ENCODE peak calls at places on chromosomes 16 and 17, in six cellular contexts. One of them, this sample, is unnamed.

GRCh38 chr17:65131946-65132345 is 5.2 kb upstream of the RGS9 start:
- DNase-seq in left ventricle myocardium inferior: no peak
- DNase-seq in astrocyte of the cerebellum: no peak
- DNase-seq in progenitor cell of endocrine pancreas: no peak
- DNase-seq in H9: no peak
- DNase-seq in upper lobe of right lung: no peak
- DNase-seq in this sample: no peak

GRCh38 chr17:82752371-82753200 is 721 bp downstream of the TBCD start:
- DNase-seq in upper lobe of right lung: peak; percentile 76
- DNase-seq in left ventricle myocardium inferior: no peak
- DNase-seq in H9: no peak
- DNase-seq in progenitor cell of endocrine pancreas: no peak
- DNase-seq in astrocyte of the cerebellum: no peak
- DNase-seq in this sample: no peak

GRCh38 chr17:1029196-1029911 is 32.4 kb downstream of the TIMM22 start:
- DNase-seq in left ventricle myocardium inferior: peak; percentile 58
- DNase-seq in progenitor cell of endocrine pancreas: no peak
- DNase-seq in H9: no peak
- DNase-seq in upper lobe of right lung: no peak
- DNase-seq in astrocyte of the cerebellum: no peak
- DNase-seq in this sample: no peak

GRCh38 chr16:77840623-77841274 is 52.4 kb downstream of the VAT1L start:
- DNase-seq in H9: no peak
- DNase-seq in progenitor cell of endocrine pancreas: no peak
- DNase-seq in astrocyte of the cerebellum: no peak
- DNase-seq in upper lobe of right lung: no peak
- DNase-seq in left ventricle myocardium inferior: no peak
- DNase-seq in this sample: no peak

GRCh38 chr16:55367796-55368195 is 43.8 kb downstream of the IRX6 start:
- DNase-seq in astrocyte of the cerebellum: peak; percentile 5
- DNase-seq in H9: no peak
- DNase-seq in progenitor cell of endocrine pancreas: no peak
- DNase-seq in upper lobe of right lung: no peak
- DNase-seq in left ventricle myocardium inferior: no peak
- DNase-seq in this sample: no peak

GRCh38 chr17:74089869-74090464 is 113.5 kb upstream of the RPL38 start:
- DNase-seq in astrocyte of the cerebellum: no peak
- DNase-seq in H9: peak; percentile 95
- DNase-seq in upper lobe of right lung: peak; percentile 78
- DNase-seq in progenitor cell of endocrine pancreas: peak; percentile 41
- DNase-seq in left ventricle myocardium inferior: no peak
- DNase-seq in this sample: peak; percentile 73

GRCh38 chr17:62186841-62187240 is 121.8 kb upstream of the MED13 start:
- DNase-seq in astrocyte of the cerebellum: no peak
- DNase-seq in progenitor cell of endocrine pancreas: no peak
- DNase-seq in upper lobe of right lung: no peak
- DNase-seq in left ventricle myocardium inferior: no peak
- DNase-seq in H9: no peak
- DNase-seq in this sample: no peak

GRCh38 chr17:27207073-27207511 is 86.8 kb upstream of the WSB1 start:
- DNase-seq in H9: no peak
- DNase-seq in astrocyte of the cerebellum: no peak
- DNase-seq in left ventricle myocardium inferior: no peak
- DNase-seq in progenitor cell of endocrine pancreas: no peak
- DNase-seq in upper lobe of right lung: no peak
- DNase-seq in this sample: no peak

GRCh38 chr17:42979511-42980273 is at the start of gene PTGES3L:
- DNase-seq in progenitor cell of endocrine pancreas: peak; percentile 21
- DNase-seq in astrocyte of the cerebellum: no peak
- DNase-seq in left ventricle myocardium inferior: peak; percentile 59
- DNase-seq in upper lobe of right lung: no peak
- DNase-seq in H9: peak; percentile 84
- DNase-seq in this sample: no peak

GRCh38 chr16:4460936-4461249 is 13.5 kb downstream of the NMRAL1 start:
- DNase-seq in astrocyte of the cerebellum: no peak
- DNase-seq in upper lobe of right lung: no peak
- DNase-seq in progenitor cell of endocrine pancreas: no peak
- DNase-seq in left ventricle myocardium inferior: no peak
- DNase-seq in H9: no peak
- DNase-seq in this sample: no peak

GRCh38 chr17:4054446-4054845 is 88.4 kb downstream of the ZZEF1 start:
- DNase-seq in progenitor cell of endocrine pancreas: no peak
- DNase-seq in H9: no peak
- DNase-seq in upper lobe of right lung: no peak
- DNase-seq in astrocyte of the cerebellum: no peak
- DNase-seq in left ventricle myocardium inferior: no peak
- DNase-seq in this sample: no peak

GRCh38 chr17:57582881-57583756 is 162.0 kb downstream of the CCDC182 start:
- DNase-seq in H9: no peak
- DNase-seq in left ventricle myocardium inferior: no peak
- DNase-seq in upper lobe of right lung: no peak
- DNase-seq in progenitor cell of endocrine pancreas: no peak
- DNase-seq in astrocyte of the cerebellum: no peak
- DNase-seq in this sample: no peak

GRCh38 chr16:19095699-19096098 is 18.1 kb upstream of the ITPRIPL2 start:
- DNase-seq in H9: peak; percentile 68
- DNase-seq in upper lobe of right lung: no peak
- DNase-seq in progenitor cell of endocrine pancreas: no peak
- DNase-seq in left ventricle myocardium inferior: no peak
- DNase-seq in astrocyte of the cerebellum: no peak
- DNase-seq in this sample: no peak

GRCh38 chr17:68710976-68711375 is 109.8 kb upstream of the FAM20A start:
- DNase-seq in progenitor cell of endocrine pancreas: no peak
- DNase-seq in upper lobe of right lung: no peak
- DNase-seq in astrocyte of the cerebellum: no peak
- DNase-seq in H9: no peak
- DNase-seq in left ventricle myocardium inferior: no peak
- DNase-seq in this sample: no peak

GRCh38 chr17:35148144-35148543 is 527 bp downstream of the UNC45B start:
- DNase-seq in H9: no peak
- DNase-seq in left ventricle myocardium inferior: no peak
- DNase-seq in progenitor cell of endocrine pancreas: no peak
- DNase-seq in astrocyte of the cerebellum: no peak
- DNase-seq in upper lobe of right lung: no peak
- DNase-seq in this sample: no peak

GRCh38 chr16:4948903-4949766 is 9.0 kb upstream of the SEC14L5 start:
- DNase-seq in astrocyte of the cerebellum: no peak
- DNase-seq in upper lobe of right lung: no peak
- DNase-seq in left ventricle myocardium inferior: no peak
- DNase-seq in progenitor cell of endocrine pancreas: no peak
- DNase-seq in H9: no peak
- DNase-seq in this sample: no peak

GRCh38 chr17:44807093-44807816 is 22.8 kb downstream of the GJC1 start:
- DNase-seq in upper lobe of right lung: no peak
- DNase-seq in H9: no peak
- DNase-seq in astrocyte of the cerebellum: no peak
- DNase-seq in progenitor cell of endocrine pancreas: no peak
- DNase-seq in left ventricle myocardium inferior: no peak
- DNase-seq in this sample: no peak

GRCh38 chr16:81652798-81653505 is 126.1 kb upstream of the PLCG2 start:
- DNase-seq in H9: no peak
- DNase-seq in upper lobe of right lung: no peak
- DNase-seq in left ventricle myocardium inferior: no peak
- DNase-seq in progenitor cell of endocrine pancreas: no peak
- DNase-seq in astrocyte of the cerebellum: no peak
- DNase-seq in this sample: no peak

GRCh38 chr16:49890876-49891275 is 35.0 kb upstream of the ZNF423 start:
- DNase-seq in progenitor cell of endocrine pancreas: no peak
- DNase-seq in H9: peak; percentile 85
- DNase-seq in left ventricle myocardium inferior: no peak
- DNase-seq in astrocyte of the cerebellum: no peak
- DNase-seq in upper lobe of right lung: no peak
- DNase-seq in this sample: no peak

GRCh38 chr16:13936596-13937081 is 16.7 kb downstream of the ERCC4 start:
- DNase-seq in progenitor cell of endocrine pancreas: no peak
- DNase-seq in astrocyte of the cerebellum: no peak
- DNase-seq in upper lobe of right lung: no peak
- DNase-seq in left ventricle myocardium inferior: no peak
- DNase-seq in H9: no peak
- DNase-seq in this sample: no peak

GRCh38 chr16:26019406-26019805 is 327.6 kb downstream of the HS3ST4 start:
- DNase-seq in astrocyte of the cerebellum: no peak
- DNase-seq in left ventricle myocardium inferior: no peak
- DNase-seq in upper lobe of right lung: no peak
- DNase-seq in H9: no peak
- DNase-seq in progenitor cell of endocrine pancreas: no peak
- DNase-seq in this sample: no peak

GRCh38 chr17:46942441-46943217 is 19.7 kb downstream of the GOSR2 start:
- DNase-seq in H9: peak; percentile 86
- DNase-seq in left ventricle myocardium inferior: peak; percentile 62
- DNase-seq in astrocyte of the cerebellum: peak; percentile 38
- DNase-seq in progenitor cell of endocrine pancreas: peak; percentile 55
- DNase-seq in upper lobe of right lung: peak; percentile 75
- DNase-seq in this sample: peak; percentile 77

GRCh38 chr16:75644240-75645012 is 3.0 kb downstream of the KARS1 start:
- DNase-seq in upper lobe of right lung: no peak
- DNase-seq in astrocyte of the cerebellum: no peak
- DNase-seq in left ventricle myocardium inferior: no peak
- DNase-seq in H9: no peak
- DNase-seq in progenitor cell of endocrine pancreas: no peak
- DNase-seq in this sample: no peak
- TF ChIP-seq CTCF in upper lobe of right lung: no peak
- TF ChIP-seq CTCF in astrocyte of the cerebellum: no peak
- TF ChIP-seq CTCF in left ventricle myocardium inferior: no peak
- TF ChIP-seq CTCF in H9: peak; percentile 37
- TF ChIP-seq CTCF in progenitor cell of endocrine pancreas: no peak
- TF ChIP-seq CTCF in this sample: no peak

DNA sequence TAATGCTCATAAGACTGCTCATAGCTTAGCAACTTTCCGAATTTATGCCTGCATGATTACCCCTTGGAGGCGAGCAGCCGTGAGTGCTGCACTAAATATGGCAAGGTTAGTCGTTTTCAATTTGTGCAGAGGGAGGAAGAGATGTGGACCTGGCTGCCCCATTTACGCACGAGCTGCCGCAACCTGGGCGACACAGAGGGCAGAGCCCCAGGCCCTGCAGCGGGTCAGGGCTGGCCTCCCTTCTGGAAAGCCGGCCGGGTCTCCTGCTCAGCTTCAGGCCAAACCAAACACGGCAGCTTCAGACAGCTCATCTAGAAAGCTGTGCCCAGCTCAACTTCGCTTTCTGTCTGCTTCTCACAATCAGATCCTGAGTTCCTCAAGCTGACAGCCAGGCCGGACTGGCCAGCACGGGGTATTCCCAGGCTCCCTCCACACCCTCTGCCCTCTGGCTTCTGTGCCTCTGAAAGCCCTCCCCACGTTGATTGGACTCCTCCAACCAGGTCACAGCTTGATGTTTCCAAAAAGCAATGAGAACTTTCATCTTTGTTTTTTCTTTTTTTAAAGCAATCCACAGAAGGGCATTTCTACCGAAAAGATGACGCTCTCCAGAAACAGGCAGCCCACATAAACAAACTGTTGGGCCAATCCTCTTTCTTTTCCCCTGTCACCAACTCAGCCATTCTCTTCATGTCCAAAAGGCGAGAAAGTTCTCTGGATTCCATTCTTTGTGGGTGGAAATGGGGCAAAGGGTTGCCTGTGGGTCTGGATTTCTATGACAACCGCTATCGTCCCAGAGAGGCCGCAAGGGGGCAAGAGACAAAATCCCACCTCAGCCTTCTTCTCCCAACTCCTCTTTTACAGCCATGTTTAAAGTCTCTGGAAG is 189.1 kb downstream of the ZFHX3 start:
- DNase-seq in left ventricle myocardium inferior: no peak
- DNase-seq in upper lobe of right lung: peak; percentile 25
- DNase-seq in progenitor cell of endocrine pancreas: no peak
- DNase-seq in astrocyte of the cerebellum: no peak
- DNase-seq in H9: no peak
- DNase-seq in this sample: no peak
- TF ChIP-seq CTCF in left ventricle myocardium inferior: no peak
- TF ChIP-seq CTCF in upper lobe of right lung: no peak
- TF ChIP-seq CTCF in progenitor cell of endocrine pancreas: no peak
- TF ChIP-seq CTCF in astrocyte of the cerebellum: peak; percentile 38
- TF ChIP-seq CTCF in H9: no peak
- TF ChIP-seq CTCF in this sample: no peak

GRCh38 chr17:32443827-32444300 is 446 bp upstream of the PSMD11 start:
- DNase-seq in upper lobe of right lung: no peak
- DNase-seq in progenitor cell of endocrine pancreas: no peak
- DNase-seq in H9: no peak
- DNase-seq in left ventricle myocardium inferior: no peak
- DNase-seq in astrocyte of the cerebellum: no peak
- DNase-seq in this sample: no peak

GRCh38 chr17:32445976-32446375 is 1.7 kb downstream of the PSMD11 start:
- DNase-seq in left ventricle myocardium inferior: no peak
- DNase-seq in astrocyte of the cerebellum: no peak
- DNase-seq in upper lobe of right lung: no peak
- DNase-seq in H9: no peak
- DNase-seq in progenitor cell of endocrine pancreas: no peak
- DNase-seq in this sample: no peak

GRCh38 chr17:32445075-32445427 is 741 bp downstream of the PSMD11 start:
- DNase-seq in H9: peak; percentile 46
- DNase-seq in upper lobe of right lung: no peak
- DNase-seq in astrocyte of the cerebellum: peak; percentile 24
- DNase-seq in progenitor cell of endocrine pancreas: no peak
- DNase-seq in left ventricle myocardium inferior: no peak
- DNase-seq in this sample: no peak

GRCh38 chr17:32445497-32445896 is 1.2 kb downstream of the PSMD11 start:
- DNase-seq in upper lobe of right lung: no peak
- DNase-seq in astrocyte of the cerebellum: no peak
- DNase-seq in H9: no peak
- DNase-seq in left ventricle myocardium inferior: no peak
- DNase-seq in progenitor cell of endocrine pancreas: no peak
- DNase-seq in this sample: no peak

GRCh38 chr17:32444301-32445074 is at the start of gene PSMD11:
- DNase-seq in upper lobe of right lung: peak; percentile 99
- DNase-seq in progenitor cell of endocrine pancreas: peak; percentile 99
- DNase-seq in left ventricle myocardium inferior: peak; percentile 99
- DNase-seq in astrocyte of the cerebellum: peak; percentile 93
- DNase-seq in H9: peak; percentile 100
- DNase-seq in this sample: peak; percentile 98
- TF ChIP-seq CTCF in upper lobe of right lung: peak; percentile 93
- TF ChIP-seq CTCF in progenitor cell of endocrine pancreas: peak; percentile 98
- TF ChIP-seq CTCF in left ventricle myocardium inferior: peak; percentile 96
- TF ChIP-seq CTCF in astrocyte of the cerebellum: peak; percentile 94
- TF ChIP-seq CTCF in H9: peak; percentile 99
- TF ChIP-seq CTCF in this sample: peak; percentile 97

GRCh38 chr17:79907217-79907715 is 68.0 kb upstream of the CBX4 start:
- DNase-seq in H9: no peak
- DNase-seq in astrocyte of the cerebellum: no peak
- DNase-seq in upper lobe of right lung: peak; percentile 37
- DNase-seq in progenitor cell of endocrine pancreas: no peak
- DNase-seq in left ventricle myocardium inferior: no peak
- DNase-seq in this sample: no peak
- TF ChIP-seq CTCF in H9: peak; percentile 29
- TF ChIP-seq CTCF in astrocyte of the cerebellum: no peak
- TF ChIP-seq CTCF in upper lobe of right lung: no peak
- TF ChIP-seq CTCF in progenitor cell of endocrine pancreas: no peak
- TF ChIP-seq CTCF in left ventricle myocardium inferior: no peak
- TF ChIP-seq CTCF in this sample: no peak

DNA sequence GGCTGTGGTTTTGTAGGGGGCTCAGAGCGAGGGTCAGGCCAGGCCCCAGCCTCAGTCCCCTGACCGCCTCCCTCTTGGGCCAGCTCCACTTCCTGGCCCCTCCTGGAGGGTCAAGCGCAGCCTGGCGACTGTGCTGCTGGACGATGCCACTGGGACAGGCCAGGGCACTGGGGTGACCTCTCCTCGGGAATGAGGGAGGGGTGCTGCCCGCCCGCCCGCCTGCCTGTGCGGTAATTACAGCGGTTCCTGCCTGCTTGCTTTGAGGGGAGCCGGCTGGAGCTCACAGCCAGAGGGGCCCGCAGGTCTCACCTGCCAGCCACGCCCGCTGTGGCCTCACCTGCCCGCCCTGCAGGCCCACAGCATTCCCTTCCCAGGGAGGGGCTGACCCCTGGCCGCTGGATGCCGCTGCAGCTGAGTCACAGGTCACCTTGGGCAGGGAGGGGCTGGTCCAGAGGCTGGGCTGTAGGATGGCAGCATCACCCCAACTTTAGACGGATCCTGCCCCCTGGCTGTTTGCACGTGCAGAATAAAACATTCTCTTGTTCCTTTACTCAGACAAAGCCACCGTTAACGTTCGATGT is 76.7 kb upstream of the CBX4 start:
- DNase-seq in upper lobe of right lung: peak; percentile 84
- DNase-seq in progenitor cell of endocrine pancreas: peak; percentile 52
- DNase-seq in H9: peak; percentile 92
- DNase-seq in left ventricle myocardium inferior: no peak
- DNase-seq in astrocyte of the cerebellum: no peak
- DNase-seq in this sample: no peak
- TF ChIP-seq CTCF in upper lobe of right lung: peak; percentile 37
- TF ChIP-seq CTCF in progenitor cell of endocrine pancreas: peak; percentile 34
- TF ChIP-seq CTCF in H9: peak; percentile 46
- TF ChIP-seq CTCF in left ventricle myocardium inferior: peak; percentile 49
- TF ChIP-seq CTCF in astrocyte of the cerebellum: peak; percentile 20
- TF ChIP-seq CTCF in this sample: peak; percentile 58

This sample was measured in neural crest cell.